ENCODE peak calls at places on chromosomes 16 and 17, in seven cellular contexts. I, K, C, P, Y, N and S are unnamed samples.

GRCh38 chr17:33086878-33087277 is 95.2 kb downstream of the SPACA3 start:
- DNase-seq in I (no peak), K (no peak), C (no peak), P (no peak), Y (no peak), N (no peak), S (no peak)

GRCh38 chr16:88780100-88781062 is 4.6 kb downstream of the PIEZO1 start:
- DNase-seq in I (no peak), K (no peak), C (no peak), P (no peak), Y (no peak), N (no peak), S (no peak)

GRCh38 chr17:65407017-65407416 is 154.4 kb downstream of the AXIN2 start:
- DNase-seq in I (no peak), K (peak; percentile 50), C (no peak), P (no peak), Y (no peak), N (no peak), S (peak; percentile 14)

GRCh38 chr17:75155191-75155601 is 884 bp upstream of the JPT1 start:
- DNase-seq in I (no peak), K (no peak), C (no peak), P (no peak), Y (no peak), N (no peak), S (peak; percentile 30)

GRCh38 chr17:5283531-5284315 is 1.6 kb downstream of the RABEP1 start:
- DNase-seq in I (no peak), K (peak; percentile 9), C (no peak), P (no peak), Y (no peak), N (no peak), S (no peak)

GRCh38 chr17:35376245-35376644 is 2.8 kb upstream of the SLFN11 start:
- DNase-seq in I (no peak), K (peak; percentile 22), C (no peak), P (no peak), Y (no peak), N (no peak), S (peak; percentile 43)

GRCh38 chr17:76805319-76805718 is 62.9 kb upstream of the MGAT5B start:
- DNase-seq in I (peak; percentile 31), K (peak; percentile 25), C (peak; percentile 16), P (no peak), Y (peak; percentile 13), N (no peak), S (no peak)

GRCh38 chr16:23833504-23833903 is 2.3 kb upstream of the PRKCB start:
- DNase-seq in I (no peak), K (no peak), C (no peak), P (no peak), Y (no peak), N (no peak), S (no peak)

GRCh38 chr17:58741121-58741625 is 14.5 kb upstream of the PPM1E start:
- DNase-seq in I (peak; percentile 9), K (peak; percentile 37), C (no peak), P (no peak), Y (peak; percentile 14), N (no peak), S (peak; percentile 18)

GRCh38 chr16:81469710-81470481 is 25.3 kb downstream of the CMIP start:
- DNase-seq in I (no peak), K (no peak), C (no peak), P (no peak), Y (no peak), N (peak; percentile 79), S (no peak)

GRCh38 chr16:70395345-70395901 is 43.5 kb downstream of the ST3GAL2 start:
- DNase-seq in I (no peak), K (peak; percentile 56), C (peak; percentile 15), P (peak; percentile 38), Y (no peak), N (peak; percentile 82), S (no peak)

GRCh38 chr17:9105068-9105868 is 84.0 kb downstream of the NTN1 start:
- DNase-seq in I (no peak), K (no peak), C (no peak), P (no peak), Y (no peak), N (no peak), S (no peak)

GRCh38 chr17:7438050-7438614 is 1.2 kb upstream of the FGF11 start:
- DNase-seq in I (no peak), K (peak; percentile 17), C (no peak), P (peak; percentile 48), Y (no peak), N (peak; percentile 39), S (no peak)

GRCh38 chr17:17080181-17080631 is 37.9 kb downstream of the MPRIP start:
- DNase-seq in I (no peak), K (no peak), C (no peak), P (no peak), Y (no peak), N (no peak), S (no peak)

GRCh38 chr16:12188674-12189249 is 212.2 kb downstream of the SNX29 start:
- DNase-seq in I (no peak), K (no peak), C (no peak), P (no peak), Y (peak; percentile 11), N (no peak), S (no peak)

GRCh38 chr16:73173396-73173795 is 125.5 kb upstream of the ZFHX3 start:
- DNase-seq in I (no peak), K (no peak), C (no peak), P (no peak), Y (no peak), N (no peak), S (no peak)
- H3K4me3 ChIP-seq in I (no peak overlapping the region), K (no peak overlapping the region), C (no peak overlapping the region), P (no peak overlapping the region), Y (no peak overlapping the region), N (no peak overlapping the region), S (no peak overlapping the region)

GRCh38 chr16:85715169-85716015 is 26.6 kb upstream of the GINS2 start:
- DNase-seq in I (no peak), K (peak; percentile 53), C (no peak), P (no peak), Y (no peak), N (no peak), S (peak; percentile 28)
- H3K4me3 ChIP-seq in I (no peak overlapping the region), K (no peak overlapping the region), C (no peak overlapping the region), P (no peak overlapping the region), Y (no peak overlapping the region), N (no peak overlapping the region), S (peak overlapping the region; percentile 11)

GRCh38 chr16:67013238-67013822 is 15.6 kb upstream of the CBFB start:
- DNase-seq in I (no peak), K (no peak), C (no peak), P (no peak), Y (no peak), N (no peak), S (no peak)
- H3K4me3 ChIP-seq in I (peak overlapping the region; percentile 39), K (peak overlapping the region; percentile 28), C (peak overlapping the region; percentile 47), P (peak overlapping the region; percentile 56), Y (peak overlapping the region; percentile 36), N (peak overlapping the region; percentile 51), S (peak overlapping the region; percentile 43)

GRCh38 chr17:50561796-50562195 is 1.3 kb downstream of the CACNA1G start:
- DNase-seq in I (no peak), K (no peak), C (no peak), P (no peak), Y (no peak), N (no peak), S (no peak)
- H3K4me3 ChIP-seq in I (no peak overlapping the region), K (peak overlapping the region; percentile 64), C (no peak overlapping the region), P (no peak overlapping the region), Y (no peak overlapping the region), N (no peak overlapping the region), S (no peak overlapping the region)

DNA sequence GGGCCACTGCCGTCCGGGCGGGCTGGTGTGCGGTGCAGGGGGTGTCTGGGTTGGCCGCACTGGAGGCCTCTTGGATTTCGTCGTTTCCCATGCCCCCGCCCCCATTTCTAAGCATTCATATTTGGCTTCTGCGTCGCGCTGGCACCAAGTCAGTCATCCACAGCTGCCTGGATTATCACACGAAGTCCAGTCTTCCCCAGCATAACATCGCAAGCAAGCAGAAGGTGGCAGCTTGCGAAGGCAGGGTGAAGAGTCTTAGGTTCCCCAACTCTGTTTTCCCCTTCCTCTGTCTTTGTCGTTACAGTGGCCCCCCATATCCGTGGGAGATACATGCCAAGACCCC is 43.5 kb downstream of the ELAC2 start:
- DNase-seq in I (no peak), K (peak; percentile 37), C (no peak), P (no peak), Y (no peak), N (no peak), S (no peak)
- H3K4me3 ChIP-seq in I (no peak overlapping the region), K (no peak overlapping the region), C (peak overlapping the region; percentile 44), P (no peak overlapping the region), Y (no peak overlapping the region), N (no peak overlapping the region), S (peak overlapping the region; percentile 37)

GRCh38 chr16:17836868-17837602 is 366.3 kb upstream of the XYLT1 start:
- DNase-seq in I (peak; percentile 92), K (peak; percentile 10), C (peak; percentile 98), P (no peak), Y (peak; percentile 96), N (no peak), S (peak; percentile 98)
- H3K4me3 ChIP-seq in I (no peak overlapping the region), K (no peak overlapping the region), C (no peak overlapping the region), P (no peak overlapping the region), Y (no peak overlapping the region), N (no peak overlapping the region), S (no peak overlapping the region)

DNA sequence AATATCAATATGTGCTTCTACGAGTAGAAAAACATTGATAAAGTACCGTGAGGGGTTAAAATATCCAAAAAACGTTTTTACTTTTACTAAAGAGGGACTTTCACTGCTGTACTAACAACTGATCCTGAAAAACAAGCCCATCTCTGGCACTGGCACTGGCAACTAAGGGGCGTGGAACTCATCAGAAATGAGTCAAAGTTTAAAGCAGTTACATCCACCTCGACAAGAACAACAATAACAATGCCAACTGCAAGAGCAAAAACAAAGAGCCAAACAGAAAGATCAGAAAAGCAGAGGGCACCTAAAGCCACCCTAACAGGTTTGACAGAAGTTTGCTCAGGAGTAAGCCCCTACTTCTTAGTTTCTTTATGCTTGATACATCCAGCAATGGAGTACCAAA is 13.1 kb downstream of the MBTPS1 start:
- DNase-seq in I (no peak), K (no peak), C (no peak), P (no peak), Y (no peak), N (no peak), S (no peak)
- H3K4me3 ChIP-seq in I (no peak overlapping the region), K (no peak overlapping the region), C (no peak overlapping the region), P (no peak overlapping the region), Y (no peak overlapping the region), N (no peak overlapping the region), S (no peak overlapping the region)

DNA sequence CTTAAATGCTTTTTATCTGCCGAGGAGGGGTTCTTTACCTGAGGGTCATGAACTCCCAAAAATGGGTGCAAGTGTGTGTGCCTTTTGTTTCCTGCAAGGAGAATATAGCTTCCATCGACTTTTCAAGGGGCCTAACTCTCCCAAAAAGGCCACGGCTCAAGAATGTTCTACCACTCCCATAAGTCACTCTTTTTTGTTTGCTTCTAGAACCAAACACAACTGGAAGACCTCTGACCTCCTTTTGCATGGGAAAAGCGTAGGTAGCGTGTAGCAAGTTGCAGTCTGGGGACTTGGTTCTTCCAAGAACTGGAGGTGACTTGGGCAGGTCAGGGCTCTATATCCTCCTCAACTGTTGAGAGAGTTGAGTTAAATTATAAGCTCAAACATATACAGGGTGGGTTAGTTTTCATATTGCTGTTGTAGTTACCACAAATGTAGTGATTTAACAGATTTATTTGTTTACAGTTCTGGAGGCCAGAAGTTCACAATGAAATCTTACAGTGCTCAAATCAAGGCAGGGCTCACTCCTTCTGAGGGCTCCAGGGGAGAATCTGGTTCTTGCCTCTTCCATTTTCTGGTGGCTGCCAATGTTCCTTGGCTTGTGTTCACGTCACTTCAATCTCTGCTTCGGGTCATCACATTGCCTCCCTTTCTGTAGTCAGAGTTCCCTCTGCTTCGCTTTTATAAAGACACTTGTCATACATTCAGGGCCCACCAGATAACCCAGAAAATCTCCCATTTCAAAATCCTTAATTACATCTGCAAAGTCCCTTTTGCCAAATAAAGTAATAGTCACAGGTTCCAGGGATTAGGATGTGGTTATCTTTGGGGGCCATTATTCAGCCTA is 1.4 kb downstream of the TMEM97 start:
- DNase-seq in I (no peak), K (no peak), C (no peak), P (no peak), Y (no peak), N (no peak), S (no peak)
- H3K4me3 ChIP-seq in I (no peak overlapping the region), K (peak overlapping the region; percentile 42), C (peak overlapping the region; percentile 75), P (no peak overlapping the region), Y (no peak overlapping the region), N (peak overlapping the region; percentile 98), S (peak overlapping the region; percentile 72)